ENCODE peak calls at places on chromosomes 16 and 17, in four cellular contexts. Z is CD8-positive, alpha-beta memory T cell; W is spleen; O is cardiac fibroblast. E is an unnamed sample.

GRCh38 chr17:31657876-31658275 is 201.2 kb downstream of the COPRS start:
- DNase-seq in Z (no peak), W (peak), O (no peak), E (no peak)

GRCh38 chr17:57516290-57517215 is 228.5 kb downstream of the CCDC182 start:
- DNase-seq in Z (no peak), W (no peak), O (no peak), E (no peak)

GRCh38 chr16:71927383-71927782 is 32.1 kb downstream of the IST1 start:
- DNase-seq in Z (no peak), W (no peak), O (peak), E (peak)

GRCh38 chr17:565506-565905 is 149.1 kb downstream of the VPS53 start:
- DNase-seq in Z (no peak), W (no peak), O (no peak), E (no peak)

GRCh38 chr17:41063449-41063848 is 2.2 kb downstream of the KRTAP2-4 start:
- DNase-seq in Z (no peak), W (no peak), O (no peak), E (no peak)

GRCh38 chr17:57266842-57267241 is 10.5 kb downstream of the MSI2 start:
- DNase-seq in Z (no peak), W (no peak), O (no peak), E (no peak)

GRCh38 chr16:53159781-53160436 is 105.1 kb downstream of the CHD9 start:
- DNase-seq in Z (peak), W (no peak), O (peak), E (peak)

GRCh38 chr16:66588981-66589713 is 9.9 kb downstream of the CMTM2 start:
- DNase-seq in Z (peak), W (peak), O (peak), E (no peak)

GRCh38 chr16:50202926-50203624 is 50.0 kb downstream of the TENT4B start:
- DNase-seq in Z (no peak), W (no peak), O (peak), E (peak)

GRCh38 chr17:68248199-68248825 is 469 bp downstream of the AMZ2 start:
- DNase-seq in Z (no peak), W (no peak), O (peak), E (peak)

GRCh38 chr17:78329263-78330059 is 30.4 kb downstream of the SOCS3 start:
- DNase-seq in Z (no peak), W (no peak), O (peak), E (no peak)

GRCh38 chr17:13940858-13941665 is 128.2 kb upstream of the COX10 start:
- DNase-seq in Z (no peak), W (no peak), O (peak), E (no peak)

GRCh38 chr17:32278815-32279214 is 13.2 kb downstream of the RHBDL3 start:
- DNase-seq in Z (no peak), W (no peak), O (no peak), E (no peak)

GRCh38 chr16:3038256-3038655 is 1.5 kb upstream of the BICDL2 start:
- DNase-seq in Z (no peak), W (no peak), O (no peak), E (no peak)

GRCh38 chr16:46986896-46987295 is 13.4 kb upstream of the DNAJA2 start:
- DNase-seq in Z (no peak), W (no peak), O (no peak), E (no peak)

GRCh38 chr17:35345926-35346771 is 27.3 kb downstream of the SLFN11 start:
- DNase-seq in Z (peak), W (peak), O (peak), E (peak)

GRCh38 chr16:3001316-3001715 is 11.4 kb upstream of the CLDN9 start:
- DNase-seq in Z (no peak), W (no peak), O (no peak), E (no peak)

GRCh38 chr17:8683355-8683754 is 52.8 kb upstream of the MYH10 start:
- DNase-seq in Z (no peak), W (no peak), O (no peak), E (no peak)

GRCh38 chr17:8680402-8680801 is 49.9 kb upstream of the MYH10 start:
- DNase-seq in Z (no peak), W (no peak), O (no peak), E (no peak)

GRCh38 chr17:8680850-8681174 is 50.3 kb upstream of the MYH10 start:
- DNase-seq in Z (no peak), W (no peak), O (no peak), E (no peak)

GRCh38 chr17:8679136-8679535 is 48.6 kb upstream of the MYH10 start:
- DNase-seq in Z (no peak), W (no peak), O (no peak), E (no peak)

GRCh38 chr17:8681175-8681949 is 50.8 kb upstream of the MYH10 start:
- DNase-seq in Z (no peak), W (no peak), O (peak), E (no peak)
- H3K4me3 ChIP-seq in Z (no peak), W (no peak), O (no peak), E (no peak)

DNA sequence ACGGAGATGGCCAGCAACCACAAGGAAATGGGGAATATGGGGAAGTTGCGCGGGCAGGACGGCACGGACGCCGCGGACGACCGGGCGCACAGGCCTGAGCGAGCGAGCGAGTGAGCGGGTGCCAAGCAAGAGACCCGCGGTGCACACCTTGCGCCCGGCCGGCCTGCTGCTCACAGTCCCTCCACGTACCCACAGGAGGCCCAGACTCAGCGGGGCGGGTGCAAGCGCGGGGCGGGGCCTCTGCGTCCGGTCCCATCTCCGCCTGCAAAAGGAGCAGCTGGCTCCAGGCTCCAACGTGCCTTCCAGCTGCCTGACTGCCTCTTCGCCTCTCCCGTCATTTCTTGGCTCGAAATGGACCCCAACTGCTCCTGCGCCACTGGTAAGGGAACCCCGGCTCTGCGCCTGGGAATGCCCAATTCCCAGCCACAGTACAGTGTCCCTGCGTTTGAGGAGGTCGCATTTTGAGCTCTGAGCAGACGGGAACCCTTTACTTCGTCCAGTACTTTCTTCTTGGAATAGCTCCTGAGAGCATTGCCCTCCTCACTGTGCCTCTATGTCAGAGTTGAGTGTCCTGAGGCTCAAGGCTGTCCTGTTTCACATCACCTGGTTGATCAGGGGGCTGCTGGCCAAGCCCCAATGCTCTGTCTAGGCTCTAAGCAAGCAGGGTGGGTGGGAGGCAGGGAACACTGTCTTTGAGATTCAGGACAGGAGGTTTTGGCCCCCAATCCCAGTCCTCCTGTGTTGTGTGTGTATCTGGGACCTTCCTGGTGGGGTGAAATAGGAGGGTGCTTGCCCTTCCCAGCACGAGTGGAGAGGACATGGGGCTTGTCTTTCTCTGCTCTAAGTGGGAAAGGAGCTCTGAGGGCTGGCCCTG is 8.1 kb upstream of the MT1E start:
- DNase-seq in Z (peak), W (peak), O (peak), E (no peak)
- H3K4me3 ChIP-seq in Z (no peak), W (peak), O (peak), E (no peak)

GRCh38 chr17:38705803-38706624 is 941 bp downstream of the MLLT6 start:
- DNase-seq in Z (peak), W (peak), O (peak), E (peak)

GRCh38 chr17:38706625-38707298 is 1.7 kb downstream of the MLLT6 start:
- DNase-seq in Z (peak), W (no peak), O (no peak), E (no peak)

GRCh38 chr17:38704645-38705522 is at the start of gene MLLT6:
- DNase-seq in Z (peak), W (peak), O (peak), E (peak)

GRCh38 chr17:38703742-38704644 is 1.1 kb upstream of the MLLT6 start:
- DNase-seq in Z (peak), W (peak), O (peak), E (peak)

DNA sequence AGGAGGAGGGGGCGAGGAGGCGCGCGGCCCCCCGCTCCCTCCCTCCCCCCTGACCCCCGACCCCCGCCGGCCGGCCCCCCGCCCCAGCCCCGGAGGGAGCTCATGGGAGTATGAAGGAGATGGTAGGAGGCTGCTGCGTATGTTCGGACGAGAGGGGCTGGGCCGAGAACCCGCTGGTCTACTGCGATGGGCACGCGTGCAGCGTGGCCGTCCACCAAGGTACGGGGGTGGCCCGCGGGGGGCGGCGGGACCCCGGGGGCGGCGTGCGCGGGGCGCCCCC is 390 bp downstream of the MLLT6 start:
- DNase-seq in Z (no peak), W (no peak), O (no peak), E (no peak)
- H3K4me3 ChIP-seq in Z (peak), W (peak), O (peak), E (peak)

DNA sequence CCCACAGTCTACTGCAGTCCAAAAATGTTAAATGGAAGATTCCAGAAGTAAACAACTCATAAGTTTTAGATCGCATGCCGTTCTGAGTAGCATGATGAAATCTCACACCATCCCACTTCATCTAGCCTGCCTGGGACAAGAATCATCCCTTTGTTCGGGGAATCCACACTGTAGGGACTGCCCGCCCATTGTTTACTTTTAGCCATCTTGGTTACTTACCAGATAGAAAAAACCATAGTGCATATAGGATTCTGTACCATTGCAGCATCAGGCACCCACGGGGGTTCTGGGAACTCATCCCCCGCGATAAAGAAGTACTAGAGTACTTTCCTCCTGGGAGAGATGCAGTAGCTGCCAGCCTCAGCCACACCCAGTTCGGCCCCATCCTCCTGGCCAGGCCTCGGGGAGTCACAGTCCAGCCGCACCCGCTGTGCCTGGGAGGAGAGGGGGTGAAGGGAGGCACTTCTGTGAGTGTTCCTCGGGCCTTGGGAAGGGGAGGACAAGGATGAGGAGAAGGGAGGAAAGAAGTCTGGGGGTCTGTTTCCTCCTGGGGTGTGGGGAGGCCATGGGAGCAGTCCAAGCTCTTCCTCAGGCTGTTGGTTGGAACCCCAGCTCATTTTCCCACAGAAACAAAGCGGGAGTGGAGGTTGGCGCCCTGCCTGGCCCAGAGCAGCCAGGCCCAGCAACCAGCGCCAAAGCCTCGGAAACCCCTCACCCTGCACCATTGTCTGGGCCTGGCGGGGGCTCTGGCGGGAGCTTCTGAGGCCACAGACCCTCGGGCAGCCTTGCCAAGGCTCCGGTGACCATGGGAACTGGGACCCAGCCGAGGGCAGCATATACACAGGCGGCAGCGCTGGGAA is 8.9 kb downstream of the TRIM47 start:
- DNase-seq in Z (no peak), W (no peak), O (peak), E (no peak)
- H3K4me3 ChIP-seq in Z (no peak), W (no peak), O (no peak), E (no peak)

GRCh38 chr16:67966549-67967182 is 1.8 kb downstream of the SLC12A4 start:
- DNase-seq in Z (no peak), W (peak), O (peak), E (no peak)

GRCh38 chr16:67967183-67967955 is 1.1 kb downstream of the SLC12A4 start:
- DNase-seq in Z (no peak), W (peak), O (peak), E (peak)

GRCh38 chr16:67967956-67968439 is 439 bp downstream of the SLC12A4 start:
- DNase-seq in Z (no peak), W (no peak), O (peak), E (no peak)

GRCh38 chr16:67964477-67965131 is 3.8 kb downstream of the SLC12A4 start:
- DNase-seq in Z (no peak), W (no peak), O (no peak), E (no peak)

DNA sequence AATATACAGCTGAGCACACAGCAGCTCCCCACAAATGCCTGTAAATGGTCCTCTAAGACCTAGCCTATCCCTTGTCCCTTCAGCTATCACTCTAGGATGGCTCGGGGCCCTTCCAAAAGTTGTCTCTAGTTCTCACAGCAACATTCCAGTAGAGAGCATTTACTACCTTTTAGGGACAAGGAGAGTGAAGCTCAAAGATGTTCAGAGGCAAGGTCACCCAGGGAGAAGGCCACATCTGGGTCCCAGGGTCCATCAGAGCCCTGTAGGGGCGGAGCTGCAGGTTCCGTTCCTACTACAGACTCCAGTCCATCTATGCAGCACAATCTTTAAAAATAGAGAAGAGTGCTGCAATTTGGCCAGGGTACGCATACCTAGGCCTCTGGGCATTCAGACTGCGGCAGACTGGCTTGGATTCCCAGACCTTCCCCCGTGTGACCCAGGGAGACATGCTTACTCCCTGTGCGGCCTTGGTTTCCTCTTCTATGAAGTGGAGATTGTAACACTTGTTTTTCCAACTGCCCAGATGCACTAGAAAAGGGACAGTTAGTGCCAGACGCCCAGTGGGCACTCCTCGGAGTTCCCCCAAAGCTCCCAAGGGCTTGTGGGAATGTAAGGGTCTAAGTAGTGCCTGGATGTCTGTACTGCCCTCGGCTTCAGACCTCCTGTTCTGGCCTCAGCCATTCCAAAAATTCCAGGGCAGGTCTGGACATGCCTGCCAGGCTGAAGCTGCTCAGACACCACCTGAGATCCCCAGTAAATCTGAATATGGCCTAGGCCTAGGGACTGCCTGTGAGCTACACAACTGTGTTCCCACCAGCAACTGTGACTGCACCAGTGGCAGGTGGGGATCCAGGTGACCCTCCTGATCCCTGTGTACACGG is 2.5 kb downstream of the SLC12A4 start:
- DNase-seq in Z (no peak), W (no peak), O (peak), E (no peak)
- H3K4me3 ChIP-seq in Z (no peak), W (peak), O (peak), E (no peak)

GRCh38 chr17:4588391-4588790 is 4.1 kb downstream of the SMTNL2 start:
- DNase-seq in Z (no peak), W (no peak), O (no peak), E (no peak)

GRCh38 chr17:4588862-4589625 is 4.7 kb downstream of the SMTNL2 start:
- DNase-seq in Z (no peak), W (no peak), O (no peak), E (no peak)

GRCh38 chr17:4586043-4586442 is 1.7 kb downstream of the SMTNL2 start:
- DNase-seq in Z (no peak), W (no peak), O (no peak), E (no peak)

GRCh38 chr17:4587195-4587594 is 2.9 kb downstream of the SMTNL2 start:
- DNase-seq in Z (no peak), W (peak), O (no peak), E (no peak)

DNA sequence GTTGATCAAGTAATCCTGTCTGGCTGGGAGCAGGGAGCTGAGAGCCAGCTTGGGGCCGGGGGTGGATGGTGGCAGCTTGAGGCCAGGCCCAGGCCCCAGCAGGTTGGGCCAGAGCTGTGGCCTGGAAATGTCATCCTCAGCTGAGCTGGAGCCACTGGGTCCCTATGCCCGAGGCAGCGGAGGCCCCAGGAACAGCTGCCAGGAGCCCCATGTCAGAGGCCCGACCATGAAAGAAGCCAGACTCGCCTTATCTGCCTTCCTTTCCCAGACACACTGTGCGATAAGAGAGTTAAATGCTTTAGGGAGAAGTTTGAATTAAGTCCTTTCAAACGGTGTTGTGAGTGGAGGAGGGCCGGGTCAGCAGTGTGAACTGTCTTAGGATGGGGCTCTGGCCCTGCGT is 3.5 kb downstream of the SMTNL2 start:
- DNase-seq in Z (no peak), W (peak), O (no peak), E (no peak)
- H3K4me3 ChIP-seq in Z (no peak), W (no peak), O (no peak), E (no peak)

GRCh38 chr17:81159611-81160265 is 5.6 kb upstream of the PVALEF start:
- DNase-seq in Z (no peak), W (peak), O (no peak), E (no peak)
- H3K4me3 ChIP-seq in Z (no peak), W (peak), O (no peak), E (no peak)

E was measured in HAP-1.